ENCODE peak calls at places on chromosomes 1 and 21, in five cellular contexts. W is colonic mucosa, L is endodermal cell, E is astrocyte of the spinal cord, T is neural crest cell. K is an unnamed sample.

GRCh38 chr1:241950390-241950789 is 7.2 kb upstream of the BECN2 start:
- DNase-seq in W (no peak), L (no peak), E (peak; percentile 31), T (no peak), K (no peak)

GRCh38 chr1:167221126-167221803 is 579 bp downstream of the POU2F1 start:
- DNase-seq in W (peak; percentile 61), L (peak; percentile 83), E (no peak), T (peak; percentile 49), K (no peak)

GRCh38 chr1:39692152-39693064 is 1.2 kb upstream of the HPCAL4 start:
- DNase-seq in W (no peak), L (peak; percentile 84), E (no peak), T (no peak), K (no peak)

GRCh38 chr21:33063365-33063883 is 6.5 kb upstream of the OLIG1 start:
- DNase-seq in W (no peak), L (no peak), E (no peak), T (no peak), K (no peak)

GRCh38 chr1:41936107-41936506 is 17.4 kb upstream of the HIVEP3 start:
- DNase-seq in W (no peak), L (no peak), E (peak; percentile 44), T (no peak), K (no peak)

GRCh38 chr1:25106352-25106751 is 126.0 kb downstream of the SYF2 start:
- DNase-seq in W (no peak), L (no peak), E (no peak), T (no peak), K (no peak)

GRCh38 chr21:25813917-25814316 is 79.1 kb downstream of the GABPA start:
- DNase-seq in W (no peak), L (no peak), E (no peak), T (no peak), K (no peak)

GRCh38 chr1:70353641-70354331 is 736 bp downstream of the ANKRD13C start:
- DNase-seq in W (peak; percentile 56), L (no peak), E (peak; percentile 71), T (no peak), K (peak; percentile 44)

GRCh38 chr1:147627435-147628110 is 42.8 kb downstream of the ACP6 start:
- DNase-seq in W (peak; percentile 46), L (peak; percentile 83), E (peak; percentile 45), T (peak; percentile 52), K (peak; percentile 84)

GRCh38 chr1:212545941-212546638 is 62.5 kb upstream of the ATF3 start:
- DNase-seq in W (no peak), L (no peak), E (no peak), T (no peak), K (no peak)

GRCh38 chr1:154478639-154479038 is 23.4 kb upstream of the TDRD10 start:
- DNase-seq in W (peak; percentile 56), L (no peak), E (peak; percentile 30), T (no peak), K (peak; percentile 55)

GRCh38 chr1:151820940-151821339 is 10.7 kb downstream of the RORC start:
- DNase-seq in W (no peak), L (no peak), E (no peak), T (no peak), K (no peak)

GRCh38 chr1:59985901-59986735 is 59.5 kb upstream of the CYP2J2 start:
- DNase-seq in W (no peak), L (no peak), E (peak; percentile 61), T (no peak), K (no peak)

GRCh38 chr21:35035581-35035980 is 13.5 kb downstream of the RUNX1 start:
- DNase-seq in W (no peak), L (peak; percentile 29), E (no peak), T (no peak), K (no peak)

GRCh38 chr1:41752514-41753170 is 166.1 kb downstream of the HIVEP3 start:
- DNase-seq in W (no peak), L (no peak), E (no peak), T (no peak), K (no peak)

GRCh38 chr1:65259816-65260215 is 49.5 kb upstream of the DNAJC6 start:
- DNase-seq in W (no peak), L (no peak), E (no peak), T (no peak), K (no peak)

GRCh38 chr1:3534803-3535637 is 76.3 kb downstream of the MEGF6 start:
- DNase-seq in W (no peak), L (no peak), E (no peak), T (no peak), K (no peak)

GRCh38 chr1:3530931-3531818 is 76.7 kb downstream of the ARHGEF16 start:
- DNase-seq in W (peak; percentile 84), L (peak; percentile 97), E (peak; percentile 33), T (peak; percentile 47), K (no peak)

GRCh38 chr1:3531928-3532327 is 77.5 kb downstream of the ARHGEF16 start:
- DNase-seq in W (no peak), L (peak; percentile 59), E (no peak), T (no peak), K (no peak)

GRCh38 chr1:3535732-3536131 is 75.6 kb downstream of the MEGF6 start:
- DNase-seq in W (no peak), L (no peak), E (no peak), T (no peak), K (no peak)

GRCh38 chr1:3533051-3534048 is 78.0 kb downstream of the MEGF6 start:
- DNase-seq in W (no peak), L (peak; percentile 82), E (no peak), T (no peak), K (no peak)
- TF ChIP-seq CTCF in W (no peak), L (peak; percentile 62), E (no peak), T (no peak), K (no peak)

GRCh38 chr21:44331650-44332306 is 7.4 kb downstream of the CFAP410 start:
- DNase-seq in W (no peak), L (no peak), E (no peak), T (no peak), K (no peak)
- TF ChIP-seq CTCF in W (no peak), L (no peak), E (no peak), T (no peak), K (no peak)

GRCh38 chr1:7561331-7561921 is 209.7 kb upstream of the VAMP3 start:
- DNase-seq in W (no peak), L (peak; percentile 94), E (no peak), T (peak; percentile 28), K (peak; percentile 64)
- TF ChIP-seq CTCF in W (peak; percentile 22), L (peak; percentile 85), E (peak; percentile 47), T (peak; percentile 52), K (no peak)

DNA sequence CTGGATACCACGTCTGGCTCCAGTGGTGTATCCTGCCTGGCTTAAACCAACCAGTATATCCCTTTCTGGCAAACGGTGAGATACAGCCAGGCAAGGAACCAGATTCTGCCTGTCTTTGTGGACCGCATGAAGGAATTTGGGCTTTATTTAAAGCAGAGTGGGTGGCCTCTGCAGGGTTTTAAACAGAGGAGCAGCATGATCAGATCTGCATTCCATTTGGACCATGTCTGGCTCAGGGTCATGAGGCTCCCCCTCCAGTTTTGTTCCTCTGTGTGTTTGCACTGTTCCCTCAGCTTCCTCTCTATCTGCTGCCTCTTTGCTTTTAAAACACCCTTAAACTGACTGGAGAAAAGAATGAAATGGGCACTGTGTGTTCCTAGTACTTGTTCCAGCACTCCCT is 195.0 kb downstream of the GIPC2 start:
- DNase-seq in W (no peak), L (no peak), E (no peak), T (no peak), K (no peak)
- TF ChIP-seq CTCF in W (no peak), L (no peak), E (no peak), T (no peak), K (no peak)

GRCh38 chr21:17045214-17045835 is 467.5 kb upstream of the CXADR start:
- DNase-seq in W (no peak), L (no peak), E (peak; percentile 45), T (no peak), K (no peak)
- TF ChIP-seq CTCF in W (no peak), L (peak; percentile 71), E (peak; percentile 51), T (peak; percentile 64), K (peak; percentile 1)

DNA sequence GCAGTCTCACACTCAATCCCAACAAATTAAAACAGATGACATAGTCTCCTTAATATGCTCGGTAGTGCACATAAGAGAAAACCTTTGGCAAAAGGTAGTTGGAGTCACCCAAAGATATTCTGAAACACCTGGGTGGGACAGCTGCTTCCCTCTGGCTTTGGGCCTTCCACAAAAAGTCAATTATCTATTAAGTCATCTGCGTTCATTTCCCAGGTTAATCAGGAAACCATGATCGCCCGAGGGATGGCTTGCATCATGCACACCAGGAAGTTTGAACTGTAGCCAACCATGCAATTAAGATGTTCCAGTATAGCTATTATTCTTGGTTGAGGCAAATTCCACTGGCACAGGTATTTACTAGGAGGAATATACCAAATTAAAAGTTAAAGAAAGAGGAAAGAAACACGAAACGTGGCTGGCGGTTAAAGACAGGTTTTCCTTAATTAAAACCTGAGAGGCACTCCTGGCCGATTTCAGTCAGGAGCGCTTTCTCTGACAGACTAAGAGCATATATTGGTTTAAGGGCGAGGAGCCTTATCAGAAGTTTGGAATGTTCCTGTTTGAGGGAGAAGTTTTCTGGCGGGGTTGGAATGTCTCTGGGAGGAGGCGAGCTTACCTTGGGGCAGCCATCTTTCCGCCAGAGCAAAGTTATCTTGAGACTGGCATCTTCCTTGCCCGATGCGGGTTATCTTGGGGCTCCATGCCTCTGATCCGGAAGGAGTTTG is 19.9 kb downstream of the CLDN17 start:
- DNase-seq in W (no peak), L (no peak), E (no peak), T (no peak), K (no peak)
- TF ChIP-seq CTCF in W (no peak), L (no peak), E (no peak), T (no peak), K (no peak)

GRCh38 chr1:32933742-32934322 is 30.8 kb downstream of the RNF19B start:
- DNase-seq in W (peak; percentile 92), L (peak; percentile 51), E (peak; percentile 31), T (no peak), K (no peak)
- TF ChIP-seq CTCF in W (no peak), L (peak; percentile 45), E (no peak), T (no peak), K (no peak)

DNA sequence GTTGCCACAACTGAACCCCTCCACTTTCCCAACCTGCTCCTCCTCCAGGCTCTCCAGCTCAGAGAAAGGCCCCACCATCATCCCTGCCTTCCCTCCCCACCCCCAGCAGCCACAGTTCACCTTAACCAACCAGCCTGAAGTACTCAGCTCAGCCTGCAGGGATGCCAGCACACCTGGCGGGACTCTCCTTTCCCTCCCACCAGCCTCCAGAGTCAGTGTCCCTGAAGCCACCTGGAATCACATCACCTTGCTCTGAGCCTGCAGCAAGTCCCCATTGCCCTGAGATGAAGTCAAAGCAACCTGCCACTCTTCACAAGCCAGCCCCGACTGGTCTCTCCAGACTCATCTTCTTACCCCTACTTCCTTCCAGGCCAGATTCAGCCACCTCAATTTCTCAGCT is 26.2 kb upstream of the ZC3H12A start:
- DNase-seq in W (no peak), L (peak; percentile 80), E (no peak), T (no peak), K (no peak)
- TF ChIP-seq CTCF in W (no peak), L (peak; percentile 61), E (no peak), T (no peak), K (no peak)

GRCh38 chr21:43971992-43972255 is 40.2 kb upstream of the TRAPPC10 start:
- DNase-seq in W (no peak), L (no peak), E (no peak), T (no peak), K (no peak)
- TF ChIP-seq CTCF in W (no peak), L (no peak), E (no peak), T (no peak), K (no peak)